ENCODE peak calls at places on chromosome 12, in six cellular contexts. M is IMR-90, G is mesendoderm, Q is H1, U is H9, X is mesenchymal stem cell. N is an unnamed sample.

GRCh38 chr12:80551897-80552296 is 107.9 kb downstream of the PTPRQ start:
- DNase-seq in M (peak; percentile 99), G (no peak), Q (no peak), U (no peak), X (peak; percentile 89), N (no peak)

GRCh38 chr12:53174881-53175491 is 5.5 kb upstream of the ZNF740 start:
- DNase-seq in M (peak; percentile 42), G (peak; percentile 99), Q (no peak), U (peak; percentile 94), X (peak; percentile 51), N (peak; percentile 12)

GRCh38 chr12:85627584-85627983 is 208.6 kb downstream of the RASSF9 start:
- DNase-seq in M (peak; percentile 92), G (no peak), Q (no peak), U (no peak), X (no peak), N (no peak)

GRCh38 chr12:57429473-57430116 is 1.2 kb downstream of the R3HDM2 start:
- DNase-seq in M (peak; percentile 13), G (no peak), Q (no peak), U (no peak), X (no peak), N (no peak)

GRCh38 chr12:636632-637031 is 26.6 kb downstream of the NINJ2 start:
- DNase-seq in M (no peak), G (no peak), Q (no peak), U (no peak), X (no peak), N (no peak)

GRCh38 chr12:120684523-120684932 is 2.4 kb upstream of the MLEC start:
- DNase-seq in M (peak; percentile 26), G (no peak), Q (no peak), U (no peak), X (peak; percentile 80), N (no peak)

GRCh38 chr12:1481919-1482318 is 112.5 kb downstream of the FBXL14 start:
- DNase-seq in M (no peak), G (no peak), Q (no peak), U (peak; percentile 20), X (no peak), N (no peak)

GRCh38 chr12:43132291-43132690 is 419.7 kb downstream of the ADAMTS20 start:
- DNase-seq in M (peak; percentile 19), G (no peak), Q (no peak), U (no peak), X (no peak), N (no peak)

DNA sequence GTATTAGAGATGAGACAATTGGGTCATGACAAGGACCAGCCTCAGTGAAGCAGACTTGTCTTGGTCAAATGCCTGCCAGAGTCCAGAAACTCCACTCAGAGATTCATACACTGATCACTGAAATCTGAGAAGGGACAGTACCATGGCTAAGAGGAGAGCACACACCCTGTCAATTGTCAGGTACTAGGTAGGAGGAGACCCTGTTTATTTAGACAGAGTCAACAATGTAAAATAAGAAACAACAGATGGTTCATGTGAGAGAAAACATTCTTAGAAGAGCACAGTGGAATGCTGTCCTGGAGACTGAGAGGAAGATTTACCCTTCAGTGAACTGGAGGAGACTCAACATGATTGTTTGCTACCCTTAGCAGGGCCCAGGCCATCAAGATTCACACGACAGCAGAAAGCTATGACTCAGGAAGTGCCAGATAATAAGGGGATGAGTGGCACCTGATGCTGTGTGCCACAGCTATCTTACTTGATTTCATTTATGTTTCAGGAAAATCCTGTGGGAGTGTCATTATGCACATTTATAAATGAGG is 136.7 kb upstream of the NEDD1 start:
- DNase-seq in M (no peak), G (no peak), Q (no peak), U (no peak), X (no peak), N (no peak)
- H2BK15ac ChIP-seq in M (no peak overlapping the region), G (no peak overlapping the region), Q (no peak overlapping the region), U (no peak overlapping the region), X (no peak overlapping the region), N (no peak overlapping the region)

DNA sequence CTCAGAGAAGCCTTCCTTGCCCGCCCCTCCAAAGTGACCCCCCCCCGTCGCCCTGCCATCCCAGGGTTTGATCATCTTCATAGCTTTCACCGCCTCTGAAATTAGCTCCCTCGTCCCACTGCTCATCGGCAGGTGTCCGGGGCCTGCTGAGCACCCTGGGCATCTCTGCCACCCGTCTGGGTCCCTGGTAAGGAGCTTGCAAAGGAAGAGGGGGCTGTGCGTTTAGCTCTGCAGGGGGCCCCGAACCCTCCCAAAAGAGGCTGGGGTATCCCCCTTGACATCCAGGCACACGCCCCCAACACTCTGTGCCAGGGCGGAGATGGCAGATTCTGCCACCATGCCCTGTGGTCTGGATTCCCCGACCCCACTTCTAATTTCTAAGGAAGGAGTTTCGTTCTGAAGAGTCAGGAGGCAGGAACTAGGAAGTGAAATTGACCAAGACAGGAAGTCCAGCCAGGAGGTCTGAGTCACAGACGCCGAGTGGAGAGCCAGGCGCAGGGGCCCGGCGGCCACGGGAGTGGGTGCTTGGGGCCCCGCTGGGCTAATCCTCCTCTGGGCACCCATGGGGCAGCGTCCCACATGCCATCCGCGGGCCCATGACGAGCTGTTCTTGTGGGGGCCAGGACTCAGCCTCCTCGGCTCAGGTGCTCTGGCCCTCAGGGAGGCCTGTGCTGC is 95.7 kb downstream of the RFLNA start:
- DNase-seq in M (peak; percentile 82), G (no peak), Q (no peak), U (no peak), X (peak; percentile 94), N (no peak)
- H2BK15ac ChIP-seq in M (peak overlapping the region; percentile 91), G (no peak overlapping the region), Q (no peak overlapping the region), U (no peak overlapping the region), X (peak overlapping the region; percentile 96), N (no peak overlapping the region)

GRCh38 chr12:76848132-76848531 is 30.7 kb downstream of the CSRP2 start:
- DNase-seq in M (no peak), G (no peak), Q (no peak), U (no peak), X (no peak), N (no peak)
- H2BK15ac ChIP-seq in M (no peak overlapping the region), G (no peak overlapping the region), Q (no peak overlapping the region), U (no peak overlapping the region), X (no peak overlapping the region), N (no peak overlapping the region)

GRCh38 chr12:104668274-104668718 is 211.5 kb downstream of the CHST11 start:
- DNase-seq in M (peak; percentile 62), G (peak; percentile 48), Q (no peak), U (no peak), X (peak; percentile 100), N (no peak)
- H2BK15ac ChIP-seq in M (no peak overlapping the region), G (no peak overlapping the region), Q (no peak overlapping the region), U (no peak overlapping the region), X (no peak overlapping the region), N (no peak overlapping the region)

GRCh38 chr12:22360772-22361171 is 26.3 kb upstream of the ST8SIA1 start:
- DNase-seq in M (no peak), G (no peak), Q (no peak), U (no peak), X (no peak), N (no peak)
- H2BK15ac ChIP-seq in M (no peak overlapping the region), G (peak overlapping the region; percentile 23), Q (no peak overlapping the region), U (no peak overlapping the region), X (no peak overlapping the region), N (no peak overlapping the region)

DNA sequence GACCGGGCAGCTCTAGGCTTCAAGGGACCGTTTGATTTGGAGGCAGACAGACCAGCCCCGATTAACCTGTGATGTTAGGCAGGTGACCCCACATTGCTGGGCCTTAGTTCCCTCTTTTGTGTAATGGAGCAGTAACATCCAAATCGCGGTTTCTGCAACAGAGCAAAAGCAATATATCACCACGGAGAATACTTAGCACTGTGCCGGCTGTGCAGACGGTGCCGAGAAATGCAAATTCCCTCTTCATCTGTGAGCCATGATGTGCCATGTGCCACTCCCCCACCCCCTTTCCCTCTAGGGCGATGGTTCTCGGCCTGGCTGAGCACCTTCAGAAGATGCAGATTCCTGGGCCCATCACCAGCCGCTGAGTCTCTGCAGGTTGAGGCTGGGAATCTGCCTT is 10.9 kb downstream of the BCL7A start:
- DNase-seq in M (no peak), G (no peak), Q (no peak), U (no peak), X (no peak), N (no peak)
- H2BK15ac ChIP-seq in M (no peak overlapping the region), G (no peak overlapping the region), Q (no peak overlapping the region), U (no peak overlapping the region), X (no peak overlapping the region), N (no peak overlapping the region)

GRCh38 chr12:44296624-44297197 is 460.8 kb downstream of the TMEM117 start:
- DNase-seq in M (no peak), G (no peak), Q (no peak), U (no peak), X (no peak), N (no peak)
- H2BK15ac ChIP-seq in M (no peak overlapping the region), G (no peak overlapping the region), Q (no peak overlapping the region), U (no peak overlapping the region), X (no peak overlapping the region), N (no peak overlapping the region)

DNA sequence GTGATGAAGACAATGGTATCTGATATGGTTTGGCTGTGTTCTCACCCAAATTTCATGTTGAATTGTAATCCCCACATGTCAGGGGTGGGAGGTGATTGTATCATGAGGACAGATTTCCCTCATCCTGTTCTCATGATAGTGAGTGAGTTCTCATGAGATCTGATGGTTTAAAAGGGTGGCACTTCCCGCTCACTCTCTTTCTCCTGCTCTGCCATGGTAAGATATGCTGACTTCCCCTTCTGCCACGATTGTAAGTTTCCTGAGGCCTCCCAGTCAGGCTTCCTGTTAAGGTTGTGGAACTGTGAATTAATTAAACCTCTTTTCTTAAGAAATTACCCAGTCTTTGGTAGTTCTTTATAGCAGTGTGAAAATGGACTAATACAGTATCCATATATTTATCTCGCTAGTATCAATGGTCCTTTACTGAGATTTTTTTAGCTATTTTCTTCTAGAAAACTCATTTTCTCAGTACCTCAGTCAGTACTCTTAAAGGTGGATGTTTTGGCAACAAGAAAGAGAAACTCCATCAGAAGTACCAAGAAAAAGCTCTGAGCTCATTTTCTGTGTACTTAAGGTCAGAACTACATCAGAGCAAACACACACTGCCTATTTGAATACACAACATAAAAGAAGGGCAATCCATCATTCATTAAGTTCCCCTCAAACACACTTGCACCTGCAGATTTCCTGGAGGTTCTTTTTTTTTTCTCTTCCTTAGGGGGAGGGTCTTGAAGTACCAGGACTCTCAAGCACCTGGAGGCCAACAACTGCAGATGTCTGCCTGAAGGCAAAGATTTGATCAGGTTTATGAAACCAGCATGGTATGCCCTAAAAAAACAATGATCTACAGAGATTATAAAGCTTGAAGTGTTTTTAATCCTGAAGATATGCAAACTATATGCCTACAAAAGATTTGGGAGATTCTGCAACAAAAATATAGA is 25.9 kb upstream of the PTHLH start:
- DNase-seq in M (no peak), G (no peak), Q (no peak), U (no peak), X (no peak), N (no peak)
- H2BK15ac ChIP-seq in M (no peak overlapping the region), G (no peak overlapping the region), Q (no peak overlapping the region), U (no peak overlapping the region), X (no peak overlapping the region), N (no peak overlapping the region)

DNA sequence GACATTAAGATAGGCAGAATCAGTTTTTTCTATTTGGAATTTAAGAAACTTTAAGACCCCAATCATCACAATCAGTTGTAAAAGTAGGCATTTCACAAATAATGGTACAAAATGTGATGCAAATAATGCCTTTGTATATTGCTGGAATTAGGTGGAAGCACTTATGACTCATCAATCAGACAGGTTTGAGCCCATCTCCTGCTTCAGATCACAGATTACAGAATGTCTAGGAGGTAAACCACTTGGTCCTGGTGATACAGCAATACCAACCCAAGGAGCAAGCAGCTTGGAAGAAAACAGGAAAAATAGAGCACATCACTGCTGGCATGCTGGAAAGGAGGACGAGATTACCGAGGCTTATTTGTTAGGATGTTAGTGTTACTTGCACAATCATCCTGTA is 57.6 kb downstream of the C12orf56 start:
- DNase-seq in M (no peak), G (no peak), Q (no peak), U (no peak), X (no peak), N (no peak)
- H2BK15ac ChIP-seq in M (no peak overlapping the region), G (no peak overlapping the region), Q (no peak overlapping the region), U (no peak overlapping the region), X (no peak overlapping the region), N (no peak overlapping the region)

N was measured in neuronal stem cell.